ENCODE peak calls at places on chromosomes 12 and 14, in five cellular contexts. M is transverse colon, C is GM12891, I is A549, D is stomach. S is an unnamed sample.

GRCh38 chr12:49538740-49539403 is at the start of gene KCNH3:
- DNase-seq in I (peak), M (peak), D (peak), C (peak), S (peak)

GRCh38 chr12:4421590-4422031 is 24.0 kb downstream of the FGF6 start:
- DNase-seq in C (peak), D (no peak), I (peak), M (no peak), S (peak)

GRCh38 chr12:117580718-117581062 is 219.3 kb upstream of the NOS1 start:
- DNase-seq in M (peak), D (no peak), C (peak), I (peak), S (peak)

GRCh38 chr12:47891356-47891755 is 13.4 kb downstream of the VDR start:
- DNase-seq in I (no peak), M (no peak), C (no peak), D (no peak), S (no peak)

GRCh38 chr12:92041742-92042141 is 103.9 kb downstream of the BTG1 start:
- DNase-seq in D (no peak), I (no peak), C (no peak), M (no peak), S (no peak)

GRCh38 chr12:15114501-15114900 is 106.7 kb downstream of the RERG start:
- DNase-seq in C (no peak), M (no peak), I (no peak), D (no peak), S (no peak)

GRCh38 chr14:57066887-57067513 is 201.7 kb downstream of the EXOC5 start:
- DNase-seq in C (no peak), I (peak), M (peak), D (peak), S (no peak)

GRCh38 chr12:122021822-122022392 is at the start of gene BCL7A:
- DNase-seq in M (peak), I (peak), C (no peak), D (peak), S (no peak)

GRCh38 chr14:31449971-31450610 is 7.2 kb downstream of the DTD2 start:
- DNase-seq in C (no peak), D (no peak), I (peak), M (no peak), S (no peak)

GRCh38 chr12:2958432-2959193 is 584 bp upstream of the TEAD4 start:
- DNase-seq in C (peak), D (peak), I (peak), M (peak), S (no peak)

GRCh38 chr12:52969828-52970569 is 21.1 kb downstream of the KRT18 start:
- DNase-seq in D (peak), M (peak), C (no peak), I (peak), S (no peak)

GRCh38 chr12:77725611-77726010 is 105.1 kb upstream of the NAV3 start:
- DNase-seq in C (no peak), D (no peak), M (no peak), I (no peak), S (no peak)

GRCh38 chr12:57631566-57632368 is 1.2 kb downstream of the B4GALNT1 start:
- DNase-seq in D (no peak), M (no peak), I (no peak), C (peak), S (peak)

GRCh38 chr12:57630891-57631433 is 2.0 kb downstream of the B4GALNT1 start:
- DNase-seq in D (no peak), I (no peak), C (peak), M (no peak), S (no peak)

GRCh38 chr12:57629897-57630471 is 3.0 kb downstream of the B4GALNT1 start:
- DNase-seq in D (no peak), I (no peak), C (peak), M (no peak), S (no peak)

GRCh38 chr12:57632898-57633825 is at the start of gene B4GALNT1:
- DNase-seq in C (peak), D (peak), M (peak), I (peak), S (peak)

GRCh38 chr12:57632369-57632897 is 568 bp downstream of the B4GALNT1 start:
- DNase-seq in C (peak), I (peak), D (no peak), M (no peak), S (peak)
- TF ChIP-seq POLR2A in C (no peak), I (peak), D (no peak), M (no peak), S (no peak)

GRCh38 chr14:22980672-22981089 is 1.7 kb downstream of the AJUBA start:
- DNase-seq in D (peak), M (peak), I (peak), C (peak), S (no peak)
- TF ChIP-seq POLR2A in D (no peak), M (no peak), I (no peak), C (no peak), S (no peak)

GRCh38 chr12:38905480-38906351 is at the start of gene CPNE8:
- DNase-seq in C (peak), M (peak), D (peak), I (peak), S (peak)
- TF ChIP-seq POLR2A in C (peak), M (peak), D (no peak), I (peak), S (peak)

GRCh38 chr14:67426161-67426560 is 14.2 kb upstream of the PLEK2 start:
- DNase-seq in C (no peak), I (no peak), D (no peak), M (no peak), S (no peak)
- TF ChIP-seq POLR2A in C (no peak), I (no peak), D (no peak), M (no peak), S (no peak)

GRCh38 chr12:95970905-95971304 is 25.2 kb downstream of the HAL start:
- DNase-seq in D (no peak), I (no peak), M (no peak), C (no peak), S (no peak)

GRCh38 chr12:95967301-95967700 is 24.2 kb downstream of the AMDHD1 start:
- DNase-seq in I (no peak), M (no peak), C (no peak), D (no peak), S (no peak)

GRCh38 chr12:95963104-95963503 is 20.0 kb downstream of the AMDHD1 start:
- DNase-seq in I (peak), C (no peak), M (no peak), D (no peak), S (no peak)

GRCh38 chr12:95966287-95966870 is 23.2 kb downstream of the AMDHD1 start:
- DNase-seq in C (no peak), D (no peak), I (no peak), M (no peak), S (no peak)
- TF ChIP-seq POLR2A in C (no peak), D (no peak), I (no peak), M (no peak), S (no peak)

GRCh38 chr12:57771873-57772428 is at the start of gene METTL1:
- DNase-seq in D (peak), C (peak), I (peak), M (peak), S (peak)
- TF ChIP-seq POLR2A in D (no peak), C (peak), I (peak), M (peak), S (peak)